ENCODE peak calls at places on chromosomes 2 and 18, in eight cellular contexts. O is colonic mucosa, R is aorta, Y is cardiac muscle cell, L is iPS DF 6.9, G is adrenal gland, E is tibial artery, C is GM23338. K is an unnamed sample.

GRCh38 chr18:37764526-37764925 is 198.9 kb upstream of the CELF4 start:
- DNase-seq in O (no peak), R (no peak), Y (no peak), L (no peak), G (no peak), E (no peak), C (no peak), K (no peak)

GRCh38 chr18:54983041-54983686 is 23.9 kb upstream of the CCDC68 start:
- DNase-seq in O (no peak), R (no peak), Y (peak), L (peak), G (no peak), E (no peak), C (peak), K (peak)

GRCh38 chr2:166610180-166610919 is 116.3 kb upstream of the SCN7A start:
- DNase-seq in O (no peak), R (peak), Y (no peak), L (no peak), G (no peak), E (no peak), C (peak), K (no peak)

GRCh38 chr18:6627621-6628020 is 101.9 kb upstream of the ARHGAP28 start:
- DNase-seq in O (no peak), R (no peak), Y (no peak), L (no peak), G (no peak), E (no peak), C (no peak), K (peak)

GRCh38 chr2:145350011-145350410 is 830.1 kb upstream of the ZEB2 start:
- DNase-seq in O (no peak), R (no peak), Y (no peak), L (no peak), G (peak), E (no peak), C (no peak), K (peak)

GRCh38 chr2:191508738-191509137 is 169.2 kb upstream of the NABP1 start:
- DNase-seq in O (no peak), R (no peak), Y (no peak), L (no peak), G (no peak), E (no peak), C (no peak), K (no peak)

GRCh38 chr2:133324150-133324561 is 244.1 kb downstream of the NCKAP5 start:
- DNase-seq in O (no peak), R (no peak), Y (no peak), L (no peak), G (no peak), E (no peak), C (peak), K (peak)

GRCh38 chr2:163800889-163801498 is 65.2 kb upstream of the FIGN start:
- DNase-seq in O (no peak), R (no peak), Y (peak), L (no peak), G (no peak), E (no peak), C (no peak), K (peak)

GRCh38 chr18:58180738-58181353 is 136.8 kb downstream of the NEDD4L start:
- DNase-seq in O (peak), R (no peak), Y (peak), L (no peak), G (peak), E (no peak), C (peak), K (no peak)

GRCh38 chr2:102251042-102251848 is 60.1 kb upstream of the IL1RL1 start:
- DNase-seq in O (peak), R (peak), Y (peak), L (peak), G (peak), E (no peak), C (peak), K (peak)

GRCh38 chr2:113876503-113877387 is 13.1 kb upstream of the ACTR3 start:
- DNase-seq in O (peak), R (no peak), Y (no peak), L (no peak), G (no peak), E (no peak), C (peak), K (peak)

GRCh38 chr18:29874519-29875098 is 1167.9 kb downstream of the DSC3 start:
- DNase-seq in O (no peak), R (no peak), Y (peak), L (peak), G (no peak), E (no peak), C (peak), K (peak)

GRCh38 chr2:105554235-105554634 is 155.4 kb upstream of the FHL2 start:
- DNase-seq in O (no peak), R (no peak), Y (no peak), L (no peak), G (no peak), E (no peak), C (no peak), K (no peak)

GRCh38 chr2:105557515-105557914 is 158.7 kb upstream of the FHL2 start:
- DNase-seq in O (no peak), R (no peak), Y (no peak), L (no peak), G (peak), E (no peak), C (no peak), K (no peak)

GRCh38 chr2:105557021-105557420 is 158.2 kb upstream of the FHL2 start:
- DNase-seq in O (no peak), R (no peak), Y (no peak), L (no peak), G (peak), E (peak), C (no peak), K (no peak)

GRCh38 chr2:105556366-105556765 is 157.5 kb upstream of the FHL2 start:
- DNase-seq in O (no peak), R (no peak), Y (no peak), L (no peak), G (no peak), E (no peak), C (no peak), K (no peak)

DNA sequence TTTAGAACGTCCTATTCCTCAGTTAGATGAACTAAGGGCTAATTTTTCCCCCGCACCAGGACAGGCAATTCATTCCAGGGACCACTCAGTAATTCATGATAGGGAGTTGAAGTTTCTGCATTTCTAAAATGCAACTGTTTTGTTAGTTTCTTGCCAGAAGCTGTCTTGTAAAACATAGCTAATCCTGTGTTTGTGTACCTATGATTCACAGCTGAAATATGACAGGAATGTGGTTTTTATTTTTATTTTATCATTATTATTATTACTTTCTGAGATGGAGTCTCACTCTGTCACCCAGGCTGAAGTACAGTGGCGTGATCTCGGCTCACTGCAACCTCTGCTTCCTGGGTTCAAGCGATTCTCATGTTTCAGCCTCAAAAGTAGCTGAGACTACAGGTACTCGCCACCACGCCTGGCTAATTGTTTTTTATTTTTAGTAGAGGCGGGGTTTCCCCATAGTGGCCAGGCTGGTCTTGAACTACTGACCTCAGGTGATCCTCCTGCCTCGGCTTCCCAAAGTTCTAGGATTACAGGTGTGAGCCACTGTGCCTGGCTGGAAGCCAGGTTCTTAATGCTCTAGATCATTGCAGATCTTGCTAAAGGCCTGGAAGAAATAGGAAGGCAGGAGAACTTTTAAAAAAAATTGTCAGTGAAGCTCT is 154.8 kb upstream of the FHL2 start:
- DNase-seq in O (no peak), R (no peak), Y (no peak), L (no peak), G (no peak), E (no peak), C (no peak), K (peak)
- H3K27ac ChIP-seq in O (no peak), R (no peak), Y (no peak), L (no peak), G (no peak), E (no peak), C (no peak), K (no peak)

GRCh38 chr2:214809751-214810564 is 475 bp upstream of the BARD1 start:
- DNase-seq in O (peak), R (peak), Y (peak), L (peak), G (peak), E (peak), C (peak), K (peak)
- H3K27ac ChIP-seq in O (peak), R (no peak), Y (peak), L (no peak), G (no peak), E (peak), C (peak), K (peak)

GRCh38 chr2:98485453-98485755 is 40.7 kb downstream of the INPP4A start:
- DNase-seq in O (no peak), R (no peak), Y (no peak), L (no peak), G (no peak), E (peak), C (no peak), K (no peak)

GRCh38 chr2:98488252-98488651 is 43.6 kb downstream of the INPP4A start:
- DNase-seq in O (no peak), R (no peak), Y (no peak), L (no peak), G (no peak), E (no peak), C (no peak), K (no peak)

GRCh38 chr2:98486374-98486981 is 41.8 kb downstream of the INPP4A start:
- DNase-seq in O (no peak), R (no peak), Y (no peak), L (no peak), G (peak), E (peak), C (no peak), K (no peak)

GRCh38 chr2:98487806-98488189 is 43.1 kb downstream of the INPP4A start:
- DNase-seq in O (peak), R (no peak), Y (no peak), L (peak), G (no peak), E (no peak), C (peak), K (no peak)

DNA sequence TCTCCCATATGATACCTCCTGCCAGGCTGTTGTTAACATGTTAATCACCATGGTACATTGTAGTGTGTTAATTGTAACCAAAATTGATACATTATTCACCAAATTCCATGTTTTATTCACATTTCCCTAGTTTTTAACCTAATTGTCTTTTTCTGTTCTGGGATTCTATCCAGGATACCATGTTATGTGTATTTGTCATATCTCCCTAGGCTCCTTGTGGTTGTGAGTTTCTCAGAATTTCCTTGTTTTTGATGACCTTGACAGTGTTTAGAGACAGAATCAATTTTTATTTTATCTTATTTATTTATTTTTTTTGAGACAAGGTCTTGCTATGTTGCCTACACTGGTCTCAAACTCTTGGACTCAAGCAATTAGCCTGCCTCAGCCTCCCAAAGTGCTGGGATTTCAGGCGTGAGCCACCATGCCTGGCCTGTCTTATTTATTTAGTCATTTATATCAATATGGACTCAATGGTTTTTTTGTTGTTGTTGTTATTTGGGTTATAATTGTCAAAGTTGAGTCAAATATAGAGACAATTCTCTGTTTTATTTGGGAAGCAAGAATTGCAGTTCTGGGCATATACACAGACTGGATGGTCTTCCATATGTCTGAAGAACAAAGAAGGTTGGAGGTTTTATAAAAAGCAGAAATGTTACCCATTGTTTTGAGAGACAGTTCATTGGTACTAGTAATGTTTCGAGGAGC is 42.6 kb downstream of the INPP4A start:
- DNase-seq in O (no peak), R (no peak), Y (no peak), L (no peak), G (no peak), E (no peak), C (no peak), K (no peak)
- H3K27ac ChIP-seq in O (no peak), R (no peak), Y (no peak), L (no peak), G (no peak), E (no peak), C (no peak), K (no peak)

DNA sequence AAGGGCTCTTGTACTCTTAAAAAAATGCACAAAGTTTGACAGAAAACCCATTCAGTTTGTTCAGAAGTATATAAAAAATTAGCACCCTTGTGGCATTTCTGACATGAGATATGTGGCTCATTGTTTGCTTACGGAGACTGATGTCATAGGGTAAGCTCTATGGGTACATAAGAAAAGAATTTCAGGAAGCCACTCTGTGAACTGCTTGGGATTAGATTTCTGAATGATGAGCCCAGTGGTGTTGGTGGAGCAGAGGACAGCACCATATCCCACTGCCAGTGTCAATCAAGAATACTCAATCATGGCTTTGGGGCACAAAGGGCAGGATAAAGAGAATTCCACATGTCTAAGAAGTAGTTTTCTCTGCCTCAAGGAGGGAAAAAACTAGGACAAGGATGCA is 243.0 kb upstream of the RBMS1 start:
- DNase-seq in O (no peak), R (no peak), Y (no peak), L (no peak), G (no peak), E (no peak), C (no peak), K (peak)
- H3K27ac ChIP-seq in O (no peak), R (no peak), Y (no peak), L (no peak), G (no peak), E (no peak), C (no peak), K (peak)

DNA sequence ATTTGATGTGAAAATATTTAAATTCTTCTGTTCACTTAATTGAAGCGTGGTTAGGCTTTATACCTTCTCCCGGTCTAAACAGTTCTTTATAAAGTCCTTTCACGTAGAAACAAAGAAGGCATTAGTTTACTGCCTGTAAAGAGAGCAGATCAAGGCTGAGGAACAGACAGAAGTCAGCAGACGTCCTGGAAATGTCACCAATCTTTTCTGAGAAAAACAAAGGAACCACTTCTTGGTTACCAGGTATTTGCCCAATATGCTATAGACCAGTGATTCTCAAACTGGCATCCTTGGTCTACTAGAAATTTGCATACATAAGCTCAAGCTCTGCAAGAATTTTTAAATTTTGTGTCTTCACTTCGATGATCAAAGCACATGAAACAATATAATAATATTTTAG is 89.2 kb upstream of the STK17B start:
- DNase-seq in O (no peak), R (no peak), Y (no peak), L (no peak), G (no peak), E (no peak), C (no peak), K (no peak)
- H3K27ac ChIP-seq in O (no peak), R (no peak), Y (peak), L (no peak), G (peak), E (no peak), C (no peak), K (peak)

GRCh38 chr18:80106482-80107051 is 2.5 kb upstream of the ADNP2 start:
- DNase-seq in O (no peak), R (no peak), Y (no peak), L (no peak), G (no peak), E (no peak), C (no peak), K (no peak)
- H3K27ac ChIP-seq in O (no peak), R (no peak), Y (no peak), L (no peak), G (no peak), E (peak), C (no peak), K (no peak)

GRCh38 chr2:147451902-147452515 is 392.8 kb upstream of the ACVR2A start:
- DNase-seq in O (no peak), R (no peak), Y (peak), L (no peak), G (no peak), E (no peak), C (peak), K (no peak)

GRCh38 chr2:147451131-147451530 is 393.7 kb upstream of the ACVR2A start:
- DNase-seq in O (no peak), R (no peak), Y (no peak), L (no peak), G (no peak), E (no peak), C (peak), K (no peak)

GRCh38 chr2:147450661-147451060 is 394.2 kb upstream of the ACVR2A start:
- DNase-seq in O (no peak), R (no peak), Y (no peak), L (no peak), G (no peak), E (no peak), C (peak), K (no peak)

GRCh38 chr2:147449323-147450080 is 395.3 kb upstream of the ACVR2A start:
- DNase-seq in O (no peak), R (no peak), Y (no peak), L (no peak), G (no peak), E (no peak), C (peak), K (peak)
- H3K27ac ChIP-seq in O (no peak), R (no peak), Y (no peak), L (no peak), G (no peak), E (no peak), C (peak), K (no peak)

GRCh38 chr2:99337931-99338580 is 867 bp downstream of the EIF5B start:
- DNase-seq in O (no peak), R (no peak), Y (peak), L (no peak), G (no peak), E (no peak), C (peak), K (peak)
- H3K27ac ChIP-seq in O (peak), R (no peak), Y (peak), L (no peak), G (no peak), E (peak), C (no peak), K (peak)

GRCh38 chr2:216681683-216682082 is 13.7 kb downstream of the IGFBP5 start:
- DNase-seq in O (no peak), R (no peak), Y (no peak), L (no peak), G (no peak), E (no peak), C (no peak), K (no peak)
- H3K27ac ChIP-seq in O (peak), R (peak), Y (peak), L (no peak), G (no peak), E (peak), C (no peak), K (no peak)

GRCh38 chr2:146597291-146597690 is 1247.5 kb upstream of the ACVR2A start:
- DNase-seq in O (no peak), R (no peak), Y (no peak), L (no peak), G (no peak), E (no peak), C (no peak), K (no peak)

GRCh38 chr2:146604521-146604920 is 1240.3 kb upstream of the ACVR2A start:
- DNase-seq in O (no peak), R (no peak), Y (no peak), L (no peak), G (no peak), E (no peak), C (no peak), K (no peak)

GRCh38 chr2:146602856-146603255 is 1242.0 kb upstream of the ACVR2A start:
- DNase-seq in O (no peak), R (no peak), Y (no peak), L (no peak), G (no peak), E (no peak), C (no peak), K (no peak)

GRCh38 chr2:146598791-146599190 is 1246.0 kb upstream of the ACVR2A start:
- DNase-seq in O (no peak), R (no peak), Y (no peak), L (no peak), G (no peak), E (no peak), C (no peak), K (no peak)

DNA sequence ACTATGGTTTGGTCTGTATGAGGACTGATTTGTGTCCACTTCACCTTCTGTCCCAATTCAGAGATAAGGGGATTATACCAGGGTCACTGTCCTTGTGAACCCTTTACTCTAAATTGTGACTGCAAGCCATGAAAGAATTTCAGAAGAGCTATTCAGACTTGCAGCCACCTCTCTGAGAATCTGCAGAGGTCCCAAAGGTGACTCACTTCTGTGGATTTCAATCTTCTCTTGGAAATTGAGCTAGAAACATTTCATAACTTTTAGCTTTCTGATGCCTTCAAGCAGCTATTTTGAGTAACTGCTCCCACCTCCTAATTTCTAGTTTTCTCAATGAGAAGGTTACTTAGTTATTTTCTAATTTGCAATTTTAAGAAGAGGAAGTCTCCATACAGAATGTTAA is 1242.4 kb upstream of the ACVR2A start:
- DNase-seq in O (no peak), R (no peak), Y (peak), L (no peak), G (no peak), E (no peak), C (no peak), K (peak)
- H3K27ac ChIP-seq in O (no peak), R (no peak), Y (no peak), L (no peak), G (no peak), E (no peak), C (no peak), K (no peak)